ENCODE peak calls at places on chromosome 7, in eight cellular contexts. One of them, this sample, is unnamed.

GRCh38 chr7:134703781-134704180 is 57.1 kb downstream of the BPGM start:
- DNase-seq in epithelial cell of esophagus: no peak
- DNase-seq in neural crest cell: no peak
- DNase-seq in choroid plexus epithelial cell: peak; percentile 99
- DNase-seq in OCI-LY7: no peak
- DNase-seq in epithelial cell of proximal tubule: no peak
- DNase-seq in body of pancreas: peak; percentile 20
- DNase-seq in astrocyte of the cerebellum: no peak
- DNase-seq in this sample: no peak

GRCh38 chr7:20183086-20183485 is 34.1 kb downstream of the MACC1 start:
- DNase-seq in epithelial cell of esophagus: no peak
- DNase-seq in neural crest cell: no peak
- DNase-seq in choroid plexus epithelial cell: peak; percentile 23
- DNase-seq in OCI-LY7: no peak
- DNase-seq in epithelial cell of proximal tubule: no peak
- DNase-seq in body of pancreas: no peak
- DNase-seq in astrocyte of the cerebellum: no peak
- DNase-seq in this sample: no peak

GRCh38 chr7:22587322-22587721 is 87.3 kb upstream of the STEAP1B start:
- DNase-seq in epithelial cell of esophagus: peak; percentile 62
- DNase-seq in neural crest cell: no peak
- DNase-seq in choroid plexus epithelial cell: no peak
- DNase-seq in OCI-LY7: no peak
- DNase-seq in epithelial cell of proximal tubule: no peak
- DNase-seq in body of pancreas: no peak
- DNase-seq in astrocyte of the cerebellum: no peak
- DNase-seq in this sample: no peak

GRCh38 chr7:150829426-150829825 is 22.9 kb upstream of the AOC1 start:
- DNase-seq in epithelial cell of esophagus: no peak
- DNase-seq in neural crest cell: no peak
- DNase-seq in choroid plexus epithelial cell: no peak
- DNase-seq in OCI-LY7: no peak
- DNase-seq in epithelial cell of proximal tubule: no peak
- DNase-seq in body of pancreas: no peak
- DNase-seq in astrocyte of the cerebellum: no peak
- DNase-seq in this sample: no peak

GRCh38 chr7:2172311-2173183 is 60.2 kb downstream of the MAD1L1 start:
- DNase-seq in epithelial cell of esophagus: peak; percentile 87
- DNase-seq in neural crest cell: no peak
- DNase-seq in choroid plexus epithelial cell: peak; percentile 96
- DNase-seq in OCI-LY7: no peak
- DNase-seq in epithelial cell of proximal tubule: no peak
- DNase-seq in body of pancreas: peak; percentile 84
- DNase-seq in astrocyte of the cerebellum: peak; percentile 87
- DNase-seq in this sample: no peak

GRCh38 chr7:131123991-131124629 is 203.6 kb upstream of the MKLN1 start:
- DNase-seq in epithelial cell of esophagus: no peak
- DNase-seq in neural crest cell: no peak
- DNase-seq in choroid plexus epithelial cell: no peak
- DNase-seq in OCI-LY7: peak; percentile 96
- DNase-seq in epithelial cell of proximal tubule: no peak
- DNase-seq in body of pancreas: no peak
- DNase-seq in astrocyte of the cerebellum: no peak
- DNase-seq in this sample: no peak

GRCh38 chr7:97004931-97005763 is at the start of gene DLX6:
- DNase-seq in epithelial cell of esophagus: peak; percentile 37
- DNase-seq in neural crest cell: no peak
- DNase-seq in choroid plexus epithelial cell: no peak
- DNase-seq in OCI-LY7: no peak
- DNase-seq in epithelial cell of proximal tubule: no peak
- DNase-seq in body of pancreas: no peak
- DNase-seq in astrocyte of the cerebellum: no peak
- DNase-seq in this sample: peak; percentile 80

GRCh38 chr7:157690833-157691382 is 354.1 kb downstream of the DNAJB6 start:
- DNase-seq in epithelial cell of esophagus: peak; percentile 16
- DNase-seq in neural crest cell: peak; percentile 63
- DNase-seq in choroid plexus epithelial cell: peak; percentile 93
- DNase-seq in OCI-LY7: no peak
- DNase-seq in epithelial cell of proximal tubule: no peak
- DNase-seq in body of pancreas: peak; percentile 29
- DNase-seq in astrocyte of the cerebellum: peak; percentile 74
- DNase-seq in this sample: peak; percentile 63

GRCh38 chr7:123916240-123916724 is 8.8 kb upstream of the SPAM1 start:
- DNase-seq in epithelial cell of esophagus: peak; percentile 47
- DNase-seq in neural crest cell: no peak
- DNase-seq in choroid plexus epithelial cell: peak; percentile 52
- DNase-seq in OCI-LY7: peak; percentile 6
- DNase-seq in epithelial cell of proximal tubule: peak; percentile 68
- DNase-seq in body of pancreas: no peak
- DNase-seq in astrocyte of the cerebellum: no peak
- DNase-seq in this sample: no peak

GRCh38 chr7:147833981-147834380 is 756.6 kb upstream of the C7orf33 start:
- DNase-seq in epithelial cell of esophagus: no peak
- DNase-seq in neural crest cell: no peak
- DNase-seq in choroid plexus epithelial cell: no peak
- DNase-seq in OCI-LY7: no peak
- DNase-seq in epithelial cell of proximal tubule: no peak
- DNase-seq in body of pancreas: no peak
- DNase-seq in astrocyte of the cerebellum: no peak
- DNase-seq in this sample: no peak

GRCh38 chr7:151008511-151009323 is 15.6 kb downstream of the ATG9B start:
- DNase-seq in epithelial cell of esophagus: peak; percentile 42
- DNase-seq in neural crest cell: no peak
- DNase-seq in choroid plexus epithelial cell: peak; percentile 46
- DNase-seq in OCI-LY7: peak; percentile 73
- DNase-seq in epithelial cell of proximal tubule: no peak
- DNase-seq in body of pancreas: peak; percentile 63
- DNase-seq in astrocyte of the cerebellum: no peak
- DNase-seq in this sample: peak; percentile 77

GRCh38 chr7:135281363-135281949 is 47.8 kb downstream of the STRA8 start:
- DNase-seq in epithelial cell of esophagus: peak; percentile 92
- DNase-seq in neural crest cell: peak; percentile 82
- DNase-seq in choroid plexus epithelial cell: peak; percentile 95
- DNase-seq in OCI-LY7: peak; percentile 87
- DNase-seq in epithelial cell of proximal tubule: peak; percentile 45
- DNase-seq in body of pancreas: peak; percentile 86
- DNase-seq in astrocyte of the cerebellum: peak; percentile 85
- DNase-seq in this sample: peak; percentile 80

GRCh38 chr7:55053651-55054226 is 34.9 kb downstream of the EGFR start:
- DNase-seq in epithelial cell of esophagus: peak; percentile 93
- DNase-seq in neural crest cell: no peak
- DNase-seq in choroid plexus epithelial cell: no peak
- DNase-seq in OCI-LY7: no peak
- DNase-seq in epithelial cell of proximal tubule: no peak
- DNase-seq in body of pancreas: no peak
- DNase-seq in astrocyte of the cerebellum: no peak
- DNase-seq in this sample: no peak

DNA sequence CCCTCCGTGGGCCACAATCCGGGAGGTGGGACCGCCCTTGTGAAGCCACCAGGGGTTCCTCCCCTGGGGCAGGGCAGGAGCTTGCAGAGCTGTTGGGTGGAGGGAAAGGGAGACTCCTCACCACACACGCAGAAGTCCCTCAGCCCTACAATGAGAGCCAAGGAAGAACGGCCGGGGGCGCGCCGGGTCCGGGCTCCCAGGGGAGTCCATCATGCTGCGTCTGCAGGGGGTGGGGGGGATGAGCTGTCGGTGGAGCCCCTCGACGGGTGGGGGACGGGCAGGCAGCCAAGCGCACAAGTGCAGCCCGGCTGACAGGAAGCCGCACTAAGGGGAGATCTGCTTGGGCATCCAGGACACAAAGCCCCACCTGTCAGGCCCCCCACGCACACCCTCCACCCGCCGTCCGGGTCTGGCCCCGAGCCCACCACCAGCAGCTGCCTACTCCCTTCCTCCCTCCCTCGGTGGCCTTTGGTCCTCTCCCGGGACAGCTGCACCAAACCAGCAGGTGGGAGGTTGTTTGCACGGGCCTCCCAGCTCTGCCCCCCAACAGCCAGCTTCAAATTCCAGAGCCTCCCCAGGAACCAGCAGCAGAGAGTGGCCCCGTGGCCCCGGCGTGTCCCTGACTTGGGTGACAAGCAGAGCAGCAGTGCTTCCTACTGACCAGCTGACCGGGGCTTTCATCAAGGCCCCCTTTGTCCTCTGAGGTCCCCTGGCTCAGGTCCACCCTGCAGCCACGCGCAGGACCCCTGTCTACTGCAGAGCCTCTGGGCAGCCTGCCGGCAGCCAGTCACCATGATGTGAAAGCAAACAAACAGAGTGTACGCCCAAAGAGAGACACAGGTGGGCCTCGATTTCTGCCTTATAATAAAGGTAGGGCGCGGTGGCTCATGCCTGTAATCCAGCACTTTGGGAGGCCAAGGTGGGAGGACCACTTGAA is 50.3 kb downstream of the HIP1 start:
- DNase-seq in epithelial cell of esophagus: no peak
- DNase-seq in neural crest cell: no peak
- DNase-seq in choroid plexus epithelial cell: no peak
- DNase-seq in OCI-LY7: peak; percentile 90
- DNase-seq in epithelial cell of proximal tubule: no peak
- DNase-seq in body of pancreas: peak; percentile 44
- DNase-seq in astrocyte of the cerebellum: no peak
- DNase-seq in this sample: peak; percentile 16
- TF ChIP-seq CTCF in epithelial cell of esophagus: no peak
- TF ChIP-seq CTCF in neural crest cell: no peak
- TF ChIP-seq CTCF in choroid plexus epithelial cell: no peak
- TF ChIP-seq CTCF in OCI-LY7: no peak
- TF ChIP-seq CTCF in epithelial cell of proximal tubule: no peak
- TF ChIP-seq CTCF in body of pancreas: no peak
- TF ChIP-seq CTCF in astrocyte of the cerebellum: no peak
- TF ChIP-seq CTCF in this sample: no peak

DNA sequence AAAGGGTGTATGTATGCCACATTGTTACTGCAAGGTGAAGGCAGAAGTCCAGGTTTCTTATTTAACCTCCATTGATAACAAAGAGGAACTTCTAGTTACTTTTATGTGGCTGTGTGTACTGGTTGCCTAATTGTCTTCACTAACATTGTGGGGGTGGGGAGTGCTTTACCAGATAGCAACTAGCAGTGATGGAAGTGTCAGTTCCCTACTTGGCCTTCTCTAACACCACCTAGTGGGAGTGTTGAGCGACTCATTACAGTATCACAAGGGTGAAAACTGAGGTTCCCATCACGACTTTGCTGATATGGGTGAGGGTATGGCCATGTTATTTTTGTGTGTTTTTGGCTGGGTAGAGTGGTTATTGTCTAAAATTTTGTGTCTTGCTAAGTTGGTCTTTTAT is 274.4 kb downstream of the THSD7A start:
- DNase-seq in epithelial cell of esophagus: peak; percentile 78
- DNase-seq in neural crest cell: no peak
- DNase-seq in choroid plexus epithelial cell: peak; percentile 81
- DNase-seq in OCI-LY7: peak; percentile 66
- DNase-seq in epithelial cell of proximal tubule: no peak
- DNase-seq in body of pancreas: peak; percentile 13
- DNase-seq in astrocyte of the cerebellum: no peak
- DNase-seq in this sample: peak; percentile 17
- TF ChIP-seq CTCF in epithelial cell of esophagus: peak; percentile 70
- TF ChIP-seq CTCF in neural crest cell: peak; percentile 29
- TF ChIP-seq CTCF in choroid plexus epithelial cell: peak; percentile 60
- TF ChIP-seq CTCF in OCI-LY7: peak; percentile 69
- TF ChIP-seq CTCF in epithelial cell of proximal tubule: peak; percentile 82
- TF ChIP-seq CTCF in body of pancreas: no peak
- TF ChIP-seq CTCF in astrocyte of the cerebellum: peak; percentile 38
- TF ChIP-seq CTCF in this sample: peak; percentile 26

DNA sequence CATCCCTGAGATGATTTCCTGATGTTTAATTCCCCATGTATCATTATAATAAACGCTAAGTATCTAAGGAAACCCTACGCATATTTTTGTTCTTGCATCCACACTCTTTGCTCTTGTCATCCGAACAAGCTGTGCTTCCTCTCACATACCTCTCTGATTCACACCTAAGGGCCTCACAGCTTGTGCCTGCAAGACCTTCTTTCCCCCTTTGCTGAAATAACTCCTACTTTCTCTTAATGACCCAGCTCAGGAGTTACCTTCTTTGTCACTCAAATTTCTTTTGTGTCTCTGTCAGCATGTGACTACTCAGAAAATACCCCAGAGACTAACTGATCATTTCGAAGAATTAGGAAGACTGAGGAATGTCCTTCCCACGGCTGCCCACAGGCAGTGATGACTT is 209.3 kb upstream of the IMMP2L start:
- DNase-seq in epithelial cell of esophagus: no peak
- DNase-seq in neural crest cell: no peak
- DNase-seq in choroid plexus epithelial cell: no peak
- DNase-seq in OCI-LY7: no peak
- DNase-seq in epithelial cell of proximal tubule: no peak
- DNase-seq in body of pancreas: no peak
- DNase-seq in astrocyte of the cerebellum: no peak
- DNase-seq in this sample: no peak
- TF ChIP-seq CTCF in epithelial cell of esophagus: no peak
- TF ChIP-seq CTCF in neural crest cell: no peak
- TF ChIP-seq CTCF in choroid plexus epithelial cell: no peak
- TF ChIP-seq CTCF in OCI-LY7: no peak
- TF ChIP-seq CTCF in epithelial cell of proximal tubule: no peak
- TF ChIP-seq CTCF in body of pancreas: no peak
- TF ChIP-seq CTCF in astrocyte of the cerebellum: no peak
- TF ChIP-seq CTCF in this sample: no peak

DNA sequence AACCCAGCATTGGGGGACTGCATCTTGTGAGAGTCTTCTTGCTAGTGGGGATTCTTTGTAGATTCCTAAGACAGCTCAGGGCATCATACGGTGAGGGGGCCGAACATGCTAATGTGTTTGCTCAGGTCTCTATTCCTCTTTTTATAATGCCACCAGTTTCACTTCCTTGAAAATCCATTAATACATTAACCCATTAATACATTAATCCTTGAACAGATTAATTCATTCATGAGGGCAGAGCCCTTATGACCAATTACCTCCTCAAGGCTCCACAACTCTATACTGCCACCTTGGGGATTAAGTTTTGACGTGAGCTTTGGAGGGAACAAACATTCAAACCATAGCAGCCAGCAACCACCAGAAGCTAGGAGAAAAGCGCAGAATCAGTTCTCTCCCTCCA is 67.2 kb upstream of the POT1 start:
- DNase-seq in epithelial cell of esophagus: no peak
- DNase-seq in neural crest cell: no peak
- DNase-seq in choroid plexus epithelial cell: peak; percentile 51
- DNase-seq in OCI-LY7: peak; percentile 1
- DNase-seq in epithelial cell of proximal tubule: no peak
- DNase-seq in body of pancreas: no peak
- DNase-seq in astrocyte of the cerebellum: no peak
- DNase-seq in this sample: no peak
- TF ChIP-seq CTCF in epithelial cell of esophagus: no peak
- TF ChIP-seq CTCF in neural crest cell: no peak
- TF ChIP-seq CTCF in choroid plexus epithelial cell: peak; percentile 48
- TF ChIP-seq CTCF in OCI-LY7: peak; percentile 56
- TF ChIP-seq CTCF in epithelial cell of proximal tubule: peak; percentile 28
- TF ChIP-seq CTCF in body of pancreas: no peak
- TF ChIP-seq CTCF in astrocyte of the cerebellum: no peak
- TF ChIP-seq CTCF in this sample: no peak

This sample was measured in nephron progenitor cell.